ENCODE peak calls at places on chromosomes 6 and 20, in ten cellular contexts. X is tibial nerve, L is fibroblast of villous mesenchyme, U is BJ, H is body of pancreas, B is ovary, A is AG04450, R is GM12865, W is PC-3, O is adrenal gland. P is an unnamed sample.

GRCh38 chr6:98764378-98764911 is 69.9 kb upstream of the POU3F2 start:
- DNase-seq in X (no peak), L (no peak), U (no peak), H (no peak), B (no peak), A (no peak), R (no peak), W (no peak), O (no peak), P (no peak)

GRCh38 chr20:58197185-58197469 is 31.3 kb downstream of the ANKRD60 start:
- DNase-seq in X (no peak), L (no peak), U (no peak), H (no peak), B (no peak), A (no peak), R (no peak), W (no peak), O (no peak), P (no peak)

GRCh38 chr6:96014846-96015245 is 928 bp upstream of the FUT9 start:
- DNase-seq in X (no peak), L (no peak), U (no peak), H (peak), B (no peak), A (no peak), R (no peak), W (no peak), O (no peak), P (no peak)

GRCh38 chr6:53517021-53517420 is 27.9 kb downstream of the GCLC start:
- DNase-seq in X (no peak), L (peak), U (no peak), H (no peak), B (no peak), A (no peak), R (no peak), W (peak), O (peak), P (no peak)

GRCh38 chr20:47679462-47679861 is 105.8 kb downstream of the SULF2 start:
- DNase-seq in X (no peak), L (no peak), U (no peak), H (no peak), B (no peak), A (no peak), R (no peak), W (no peak), O (no peak), P (no peak)

GRCh38 chr20:21145424-21145823 is 19.5 kb downstream of the KIZ start:
- DNase-seq in X (no peak), L (no peak), U (no peak), H (no peak), B (no peak), A (no peak), R (no peak), W (no peak), O (no peak), P (no peak)

GRCh38 chr20:39112196-39112743 is 150.1 kb downstream of the DHX35 start:
- DNase-seq in X (no peak), L (peak), U (no peak), H (peak), B (no peak), A (no peak), R (peak), W (peak), O (peak), P (no peak)

GRCh38 chr6:101779051-101779844 is 385.7 kb downstream of the GRIK2 start:
- DNase-seq in X (no peak), L (peak), U (no peak), H (no peak), B (no peak), A (no peak), R (no peak), W (peak), O (no peak), P (no peak)

GRCh38 chr6:163151212-163151611 is 263.3 kb upstream of the QKI start:
- DNase-seq in X (no peak), L (peak), U (no peak), H (no peak), B (no peak), A (no peak), R (no peak), W (no peak), O (no peak), P (no peak)

GRCh38 chr6:84249724-84250123 is 22.3 kb upstream of the CEP162 start:
- DNase-seq in X (no peak), L (peak), U (no peak), H (no peak), B (no peak), A (no peak), R (no peak), W (no peak), O (no peak), P (no peak)

GRCh38 chr6:2916354-2916925 is 13.3 kb upstream of the SERPINB9 start:
- DNase-seq in X (no peak), L (no peak), U (no peak), H (no peak), B (no peak), A (no peak), R (no peak), W (no peak), O (no peak), P (no peak)

GRCh38 chr6:42993445-42993844 is 9.1 kb downstream of the PPP2R5D start:
- DNase-seq in X (no peak), L (no peak), U (no peak), H (no peak), B (no peak), A (no peak), R (no peak), W (no peak), O (no peak), P (no peak)

GRCh38 chr6:31172973-31173384 is 2.5 kb upstream of the POU5F1 start:
- DNase-seq in X (no peak), L (no peak), U (no peak), H (no peak), B (no peak), A (no peak), R (no peak), W (no peak), O (no peak), P (no peak)

GRCh38 chr6:142518126-142518525 is 216.3 kb downstream of the ADGRG6 start:
- DNase-seq in X (no peak), L (no peak), U (no peak), H (no peak), B (no peak), A (no peak), R (no peak), W (peak), O (no peak), P (no peak)

GRCh38 chr6:132132420-132132819 is 181.2 kb upstream of the CCN2 start:
- DNase-seq in X (no peak), L (no peak), U (no peak), H (no peak), B (no peak), A (no peak), R (no peak), W (no peak), O (no peak), P (no peak)

GRCh38 chr20:38109025-38109541 is 56.0 kb downstream of the TGM2 start:
- DNase-seq in X (peak), L (peak), U (peak), H (peak), B (no peak), A (peak), R (no peak), W (no peak), O (no peak), P (peak)

GRCh38 chr6:31871068-31871659 is 7.6 kb downstream of the SLC44A4 start:
- DNase-seq in X (no peak), L (peak), U (no peak), H (no peak), B (no peak), A (peak), R (no peak), W (no peak), O (peak), P (no peak)

GRCh38 chr6:3109755-3110154 is 8.8 kb upstream of the BPHL start:
- DNase-seq in X (no peak), L (no peak), U (no peak), H (no peak), B (no peak), A (no peak), R (no peak), W (no peak), O (no peak), P (no peak)

GRCh38 chr6:161444464-161444863 is 170.6 kb upstream of the AGPAT4 start:
- DNase-seq in X (no peak), L (no peak), U (no peak), H (peak), B (peak), A (no peak), R (no peak), W (no peak), O (peak), P (no peak)

GRCh38 chr20:45138451-45139300 is 14.4 kb upstream of the WFDC12 start:
- DNase-seq in X (peak), L (peak), U (no peak), H (peak), B (no peak), A (no peak), R (peak), W (peak), O (peak), P (no peak)

GRCh38 chr6:28587011-28587745 is 61.5 kb downstream of the GPX5 start:
- DNase-seq in X (no peak), L (no peak), U (no peak), H (peak), B (peak), A (no peak), R (peak), W (peak), O (peak), P (no peak)

GRCh38 chr6:28587746-28588075 is 62.0 kb downstream of the GPX5 start:
- DNase-seq in X (no peak), L (no peak), U (no peak), H (no peak), B (no peak), A (no peak), R (no peak), W (no peak), O (no peak), P (no peak)

GRCh38 chr6:28589952-28590340 is 64.3 kb downstream of the GPX5 start:
- DNase-seq in X (no peak), L (no peak), U (no peak), H (no peak), B (no peak), A (no peak), R (no peak), W (no peak), O (no peak), P (no peak)

GRCh38 chr6:28586273-28586672 is 60.6 kb downstream of the GPX5 start:
- DNase-seq in X (no peak), L (no peak), U (no peak), H (no peak), B (no peak), A (no peak), R (no peak), W (peak), O (no peak), P (no peak)

GRCh38 chr6:28589234-28589951 is 63.7 kb downstream of the GPX5 start:
- DNase-seq in X (peak), L (peak), U (peak), H (peak), B (peak), A (peak), R (peak), W (peak), O (peak), P (no peak)
- H3K4me3 ChIP-seq in X (peak), L (peak), U (peak), H (no peak), B (peak), A (peak), R (peak), W (no peak), O (no peak), P (peak)

GRCh38 chr20:41049451-41049850 is 20.8 kb downstream of the TOP1 start:
- DNase-seq in X (no peak), L (no peak), U (no peak), H (no peak), B (no peak), A (no peak), R (no peak), W (no peak), O (no peak), P (no peak)

GRCh38 chr20:41047975-41048305 is 19.3 kb downstream of the TOP1 start:
- DNase-seq in X (no peak), L (peak), U (no peak), H (no peak), B (no peak), A (no peak), R (peak), W (peak), O (no peak), P (no peak)

GRCh38 chr20:41050361-41051019 is 21.9 kb downstream of the TOP1 start:
- DNase-seq in X (no peak), L (peak), U (peak), H (no peak), B (no peak), A (no peak), R (no peak), W (no peak), O (peak), P (no peak)

GRCh38 chr20:41047279-41047974 is 18.8 kb downstream of the TOP1 start:
- DNase-seq in X (no peak), L (no peak), U (no peak), H (no peak), B (no peak), A (no peak), R (no peak), W (no peak), O (no peak), P (no peak)

GRCh38 chr20:41048475-41049242 is 20.0 kb downstream of the TOP1 start:
- DNase-seq in X (no peak), L (peak), U (no peak), H (no peak), B (no peak), A (no peak), R (peak), W (no peak), O (no peak), P (no peak)
- H3K4me3 ChIP-seq in X (peak), L (peak), U (no peak), H (no peak), B (no peak), A (no peak), R (peak), W (no peak), O (peak), P (peak)

GRCh38 chr6:152323376-152323775 is 313.8 kb downstream of the SYNE1 start:
- DNase-seq in X (no peak), L (no peak), U (no peak), H (no peak), B (no peak), A (no peak), R (no peak), W (no peak), O (no peak), P (no peak)
- H3K4me3 ChIP-seq in X (no peak), L (no peak), U (no peak), H (no peak), B (no peak), A (no peak), R (no peak), W (no peak), O (no peak), P (no peak)

GRCh38 chr6:109511832-109512231 is 28.8 kb upstream of the ZBTB24 start:
- DNase-seq in X (no peak), L (no peak), U (no peak), H (no peak), B (no peak), A (no peak), R (no peak), W (no peak), O (no peak), P (no peak)

GRCh38 chr6:109512271-109512817 is 29.3 kb upstream of the ZBTB24 start:
- DNase-seq in X (no peak), L (no peak), U (no peak), H (no peak), B (no peak), A (no peak), R (no peak), W (no peak), O (no peak), P (no peak)

GRCh38 chr6:109514946-109515345 is 31.9 kb upstream of the ZBTB24 start:
- DNase-seq in X (no peak), L (no peak), U (no peak), H (no peak), B (no peak), A (no peak), R (no peak), W (no peak), O (no peak), P (no peak)

GRCh38 chr6:109515781-109516409 is 32.9 kb upstream of the ZBTB24 start:
- DNase-seq in X (no peak), L (no peak), U (no peak), H (no peak), B (no peak), A (no peak), R (no peak), W (no peak), O (no peak), P (no peak)

GRCh38 chr6:109513571-109514071 is 30.6 kb upstream of the ZBTB24 start:
- DNase-seq in X (no peak), L (no peak), U (no peak), H (no peak), B (no peak), A (no peak), R (no peak), W (peak), O (no peak), P (no peak)
- H3K4me3 ChIP-seq in X (no peak), L (no peak), U (no peak), H (no peak), B (no peak), A (no peak), R (no peak), W (no peak), O (no peak), P (no peak)

DNA sequence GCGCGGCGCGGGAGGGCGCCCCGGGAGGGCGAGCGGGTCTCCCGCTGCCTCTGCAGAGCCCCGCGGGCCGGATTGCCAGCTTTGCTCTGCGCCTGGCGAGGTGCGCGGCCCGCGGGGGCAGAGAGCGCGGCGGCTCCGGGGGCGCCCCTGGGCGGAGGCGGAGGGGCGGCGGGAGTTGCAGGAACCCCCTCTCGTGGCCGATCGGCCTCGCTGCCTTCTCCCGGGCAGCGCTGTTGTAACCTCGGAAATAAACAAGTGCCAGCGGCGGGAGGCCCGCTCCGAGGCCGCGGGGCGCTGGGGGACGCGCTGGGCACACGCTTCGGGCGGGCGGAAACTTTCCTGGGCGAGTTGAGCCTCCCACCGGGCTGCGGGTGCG is 1.2 kb downstream of the CDH4 start:
- DNase-seq in X (no peak), L (peak), U (no peak), H (peak), B (no peak), A (no peak), R (no peak), W (no peak), O (no peak), P (no peak)
- H3K4me3 ChIP-seq in X (peak), L (peak), U (peak), H (no peak), B (no peak), A (peak), R (no peak), W (no peak), O (no peak), P (peak)